ENCODE peak calls at places on chromosome 11, in eight cellular contexts. B is OCI-LY7; N is dorsolateral prefrontal cortex; C is stimulated activated CD8-positive, alpha-beta memory T cell treated with anti-CD3 and anti-CD28 coated beads, Interleukin-4, amount 100 ng/mL, for 24 hours; X is activated CD8-positive, alpha-beta T cell treated with anti-CD3 and anti-CD28 coated beads, Interleukin-2, amount 10 ng/mL, durations not matched to agents 7 days and 5 days; L is hypothalamus; Q is progenitor cell of endocrine pancreas; R is right lobe of liver. D is an unnamed sample.

GRCh38 chr11:123061403-123062157 is at the start of gene HSPA8:
- DNase-seq in R (peak; percentile 83), B (peak; percentile 59), C (peak; percentile 65), X (peak; percentile 82), L (peak; percentile 46), Q (peak; percentile 24), N (peak; percentile 69), D (peak; percentile 74)

GRCh38 chr11:67613960-67614715 is 7.4 kb downstream of the NDUFV1 start:
- DNase-seq in Q (peak; percentile 65), B (peak; percentile 97), X (peak; percentile 90), L (peak; percentile 32), C (peak; percentile 77), R (peak; percentile 57), N (no peak), D (peak; percentile 81)

GRCh38 chr11:16239130-16240105 is 116.9 kb downstream of the SOX6 start:
- DNase-seq in X (no peak), B (no peak), Q (no peak), L (no peak), N (no peak), C (no peak), R (no peak), D (no peak)

GRCh38 chr11:70176940-70177689 is 26.0 kb upstream of the FADD start:
- DNase-seq in Q (no peak), N (no peak), B (peak; percentile 41), R (no peak), C (peak; percentile 30), X (peak; percentile 59), L (no peak), D (peak; percentile 58)

GRCh38 chr11:33064033-33064825 is 24.9 kb downstream of the TCP11L1 start:
- DNase-seq in X (no peak), C (no peak), L (no peak), Q (no peak), R (no peak), N (no peak), B (no peak), D (no peak)

GRCh38 chr11:64250875-64251721 is at the start of gene PLCB3:
- DNase-seq in X (peak; percentile 67), B (peak; percentile 70), Q (peak; percentile 66), N (no peak), L (peak; percentile 51), R (peak; percentile 74), C (peak; percentile 37), D (peak; percentile 68)

GRCh38 chr11:13924801-13925327 is 37.7 kb upstream of the SPON1 start:
- DNase-seq in R (no peak), B (peak; percentile 82), L (no peak), X (no peak), N (no peak), Q (no peak), C (no peak), D (no peak)

GRCh38 chr11:74450318-74450717 is 17.0 kb downstream of the KCNE3 start:
- DNase-seq in R (no peak), C (no peak), L (no peak), B (no peak), Q (no peak), X (no peak), N (no peak), D (no peak)

GRCh38 chr11:126310992-126311310 is 7.1 kb downstream of the DCPS start:
- DNase-seq in R (no peak), L (no peak), N (no peak), C (no peak), B (no peak), Q (no peak), X (no peak), D (no peak)

GRCh38 chr11:130602700-130603584 is 154.5 kb downstream of the ADAMTS15 start:
- DNase-seq in B (no peak), N (no peak), C (no peak), R (no peak), X (no peak), L (no peak), Q (no peak), D (no peak)

GRCh38 chr11:58845342-58845741 is 838 bp upstream of the GLYATL2 start:
- DNase-seq in C (no peak), N (no peak), Q (no peak), B (no peak), R (no peak), X (no peak), L (no peak), D (no peak)

GRCh38 chr11:2777871-2778629 is 78.3 kb upstream of the KCNQ1OT1 start:
- DNase-seq in C (no peak), X (peak; percentile 12), B (no peak), Q (peak; percentile 8), N (peak; percentile 9), R (peak; percentile 46), L (no peak), D (no peak)

GRCh38 chr11:73242291-73243092 is 24.4 kb downstream of the P2RY2 start:
- DNase-seq in Q (peak; percentile 80), X (peak; percentile 49), C (peak; percentile 64), N (peak; percentile 81), R (peak; percentile 77), L (peak; percentile 63), B (peak; percentile 79), D (peak; percentile 83)

GRCh38 chr11:99277281-99277680 is 256.5 kb downstream of the CNTN5 start:
- DNase-seq in L (no peak), N (no peak), C (no peak), R (no peak), B (no peak), Q (no peak), X (no peak), D (no peak)

GRCh38 chr11:12693075-12693473 is 18.9 kb downstream of the TEAD1 start:
- DNase-seq in N (no peak), R (no peak), B (no peak), X (no peak), L (no peak), Q (no peak), C (no peak), D (no peak)

GRCh38 chr11:104343578-104343977 is 179.6 kb upstream of the PDGFD start:
- DNase-seq in X (no peak), N (no peak), B (peak; percentile 5), R (no peak), Q (no peak), L (no peak), C (no peak), D (no peak)

GRCh38 chr11:13016415-13016814 is 7.3 kb downstream of the RASSF10 start:
- DNase-seq in L (no peak), C (no peak), B (no peak), R (no peak), X (no peak), N (no peak), Q (no peak), D (no peak)

GRCh38 chr11:70397336-70397982 is 870 bp upstream of the CTTN start:
- DNase-seq in B (no peak), Q (no peak), C (no peak), L (no peak), R (no peak), X (no peak), N (no peak), D (no peak)

GRCh38 chr11:10456519-10456918 is 1.5 kb downstream of the AMPD3 start:
- DNase-seq in R (no peak), L (no peak), C (no peak), X (peak; percentile 23), B (peak; percentile 85), N (no peak), Q (no peak), D (peak; percentile 62)

GRCh38 chr11:479311-479710 is 27.7 kb downstream of the RNH1 start:
- DNase-seq in Q (no peak), C (no peak), B (no peak), N (no peak), R (no peak), X (no peak), L (no peak), D (no peak)

GRCh38 chr11:43982421-43982820 is 40.0 kb downstream of the C11orf96 start:
- DNase-seq in X (no peak), B (no peak), Q (no peak), R (no peak), N (no peak), L (no peak), C (no peak), D (no peak)

GRCh38 chr11:17421781-17422180 is 33.3 kb upstream of the KCNJ11 start:
- DNase-seq in Q (no peak), C (no peak), X (no peak), B (no peak), L (no peak), R (no peak), N (no peak), D (peak; percentile 31)

GRCh38 chr11:1439341-1439740 is 47.2 kb downstream of the MOB2 start:
- DNase-seq in L (no peak), Q (no peak), R (no peak), N (no peak), B (no peak), X (no peak), C (no peak), D (no peak)

GRCh38 chr11:2531987-2532703 is 87.3 kb downstream of the KCNQ1 start:
- DNase-seq in N (no peak), Q (no peak), R (no peak), X (no peak), C (no peak), L (no peak), B (no peak), D (no peak)

GRCh38 chr11:119034813-119035212 is 4.1 kb upstream of the SLC37A4 start:
- DNase-seq in C (no peak), Q (no peak), R (no peak), N (no peak), B (no peak), X (no peak), L (no peak), D (no peak)

D was measured in DND-41.